ENCODE peak calls at places on chromosomes 1 and 21, in five cellular contexts. O is sigmoid colon, K is aorta, I is colonic mucosa, J is heart right ventricle. N is an unnamed sample.

GRCh38 chr1:66246371-66247262 is 287.3 kb upstream of the SGIP1 start:
- DNase-seq in O (no peak), J (no peak), K (no peak), I (no peak), N (no peak)

GRCh38 chr1:183806650-183807049 is 1.7 kb downstream of the RGL1 start:
- DNase-seq in I (no peak), K (no peak), J (no peak), O (no peak), N (no peak)

GRCh38 chr21:10272216-10272615 is 249.2 kb upstream of the TPTE start:
- DNase-seq in K (peak), O (no peak), J (no peak), I (no peak), N (no peak)

GRCh38 chr1:210645582-210646257 is 317.0 kb downstream of the HHAT start:
- DNase-seq in K (no peak), I (no peak), J (no peak), O (no peak), N (no peak)

GRCh38 chr1:110563089-110563488 is 43.1 kb downstream of the KCNA2 start:
- DNase-seq in O (no peak), I (no peak), K (no peak), J (no peak), N (no peak)

GRCh38 chr1:70840260-70840953 is 207.2 kb downstream of the PTGER3 start:
- DNase-seq in K (no peak), J (no peak), O (no peak), I (no peak), N (no peak)

GRCh38 chr21:22898061-22898460 is 1899.9 kb downstream of the NCAM2 start:
- DNase-seq in O (no peak), K (no peak), I (no peak), J (no peak), N (no peak)

GRCh38 chr1:93083979-93084378 is 4.9 kb downstream of the MTF2 start:
- DNase-seq in K (no peak), O (no peak), I (no peak), J (no peak), N (no peak)

GRCh38 chr1:119276558-119276957 is 92.0 kb upstream of the HAO2 start:
- DNase-seq in O (no peak), J (no peak), I (no peak), K (no peak), N (no peak)

GRCh38 chr1:32151319-32151787 is 28.1 kb upstream of the TXLNA start:
- DNase-seq in K (no peak), I (no peak), J (no peak), O (no peak), N (no peak)

GRCh38 chr1:216722841-216723240 is 388 bp downstream of the ESRRG start:
- DNase-seq in J (no peak), I (peak), O (no peak), K (no peak), N (no peak)

GRCh38 chr1:61980561-61980960 is 214.1 kb upstream of the L1TD1 start:
- DNase-seq in K (no peak), I (no peak), O (no peak), J (no peak), N (no peak)

GRCh38 chr1:33296824-33297223 is 24.1 kb downstream of the A3GALT2 start:
- DNase-seq in K (peak), O (peak), I (no peak), J (no peak), N (no peak)

GRCh38 chr1:31987231-31987630 is 26.4 kb upstream of the KHDRBS1 start:
- DNase-seq in J (no peak), O (no peak), I (no peak), K (no peak), N (no peak)

GRCh38 chr1:53346007-53346813 is 18.3 kb upstream of the LRP8 start:
- DNase-seq in J (no peak), O (no peak), I (peak), K (peak), N (no peak)

GRCh38 chr1:228996286-228996685 is 261.0 kb downstream of the RHOU start:
- DNase-seq in J (no peak), I (no peak), K (no peak), O (no peak), N (no peak)

GRCh38 chr1:61561666-61562065 is 163.3 kb downstream of the TM2D1 start:
- DNase-seq in O (no peak), I (no peak), K (no peak), J (no peak), N (no peak)

GRCh38 chr1:171298696-171299095 is 15.3 kb upstream of the FMO4 start:
- DNase-seq in K (no peak), I (no peak), J (no peak), O (no peak), N (no peak)

GRCh38 chr1:9850442-9851162 is 26.8 kb upstream of the CLSTN1 start:
- DNase-seq in J (no peak), K (no peak), I (no peak), O (no peak), N (no peak)

GRCh38 chr21:38027901-38028300 is 111.6 kb upstream of the KCNJ6 start:
- DNase-seq in J (no peak), O (no peak), K (no peak), I (no peak), N (no peak)

GRCh38 chr1:116493484-116494350 is 77.1 kb downstream of the CD58 start:
- DNase-seq in O (no peak), J (no peak), K (no peak), I (no peak), N (no peak)

GRCh38 chr1:229452956-229453801 is 19.3 kb upstream of the ACTA1 start:
- DNase-seq in O (no peak), J (no peak), K (no peak), I (no peak), N (no peak)

GRCh38 chr1:228038387-228039005 is 31.7 kb downstream of the WNT3A start:
- DNase-seq in K (peak), J (no peak), O (peak), I (no peak), N (no peak)

GRCh38 chr1:18942340-18942739 is 14.1 kb downstream of the IFFO2 start:
- DNase-seq in J (no peak), I (no peak), K (no peak), O (no peak), N (no peak)

GRCh38 chr1:16351449-16351993 is 759 bp downstream of the FBXO42 start:
- DNase-seq in O (peak), I (peak), J (no peak), K (no peak), N (no peak)

GRCh38 chr1:56194911-56195310 is 384.5 kb downstream of the PLPP3 start:
- DNase-seq in J (no peak), O (no peak), I (no peak), K (no peak), N (no peak)

GRCh38 chr21:17554619-17555472 is 42.0 kb downstream of the CXADR start:
- DNase-seq in O (no peak), J (no peak), I (no peak), K (no peak), N (peak)

GRCh38 chr1:28326980-28327379 is 1.9 kb upstream of the MED18 start:
- DNase-seq in J (no peak), K (no peak), I (no peak), O (no peak), N (no peak)

GRCh38 chr21:32690085-32690484 is 37.7 kb downstream of the SYNJ1 start:
- DNase-seq in J (no peak), I (no peak), K (no peak), O (no peak), N (no peak)

GRCh38 chr1:218748071-218748470 is 402.9 kb downstream of the TGFB2 start:
- DNase-seq in I (no peak), J (no peak), K (no peak), O (no peak), N (no peak)

GRCh38 chr1:173914366-173914871 is 2.7 kb downstream of the SERPINC1 start:
- DNase-seq in I (peak), O (no peak), K (no peak), J (no peak), N (no peak)

GRCh38 chr1:224911217-224911616 is 18.3 kb upstream of the DNAH14 start:
- DNase-seq in K (no peak), J (no peak), O (no peak), I (no peak), N (no peak)

GRCh38 chr1:185626344-185626743 is 107.8 kb upstream of the HMCN1 start:
- DNase-seq in I (no peak), O (no peak), J (no peak), K (no peak), N (no peak)
- H3K27ac ChIP-seq in I (no peak), O (no peak), J (no peak), K (no peak), N (no peak)

GRCh38 chr1:245990315-245991022 is 516.6 kb downstream of the SMYD3 start:
- DNase-seq in J (no peak), O (no peak), K (no peak), I (no peak), N (no peak)
- H3K27ac ChIP-seq in J (no peak), O (no peak), K (no peak), I (no peak), N (no peak)

GRCh38 chr1:161838885-161839284 is 72.8 kb downstream of the ATF6 start:
- DNase-seq in J (no peak), O (no peak), K (no peak), I (no peak), N (no peak)
- H3K27ac ChIP-seq in J (no peak), O (peak), K (no peak), I (no peak), N (no peak)

GRCh38 chr1:226649244-226649643 is 89.8 kb downstream of the ITPKB start:
- DNase-seq in I (no peak), J (no peak), O (no peak), K (peak), N (no peak)

GRCh38 chr1:226649780-226650179 is 89.3 kb downstream of the ITPKB start:
- DNase-seq in J (no peak), K (peak), O (no peak), I (no peak), N (no peak)

GRCh38 chr1:226647719-226648118 is 91.4 kb downstream of the ITPKB start:
- DNase-seq in J (no peak), O (no peak), I (no peak), K (peak), N (no peak)

GRCh38 chr1:226646870-226647449 is 92.1 kb downstream of the ITPKB start:
- DNase-seq in J (no peak), O (no peak), K (peak), I (no peak), N (no peak)

GRCh38 chr1:226648421-226648820 is 90.7 kb downstream of the ITPKB start:
- DNase-seq in J (no peak), I (no peak), K (peak), O (no peak), N (no peak)
- H3K27ac ChIP-seq in J (no peak), I (no peak), K (no peak), O (peak), N (no peak)

GRCh38 chr1:202199141-202199889 is 5.7 kb downstream of the LGR6 start:
- DNase-seq in J (no peak), O (no peak), I (peak), K (no peak), N (no peak)
- H3K27ac ChIP-seq in J (peak), O (no peak), I (peak), K (peak), N (no peak)

GRCh38 chr1:163381487-163382184 is 59.9 kb downstream of the NUF2 start:
- DNase-seq in I (no peak), J (no peak), K (no peak), O (no peak), N (no peak)

GRCh38 chr1:163379801-163380200 is 58.0 kb downstream of the NUF2 start:
- DNase-seq in I (no peak), O (no peak), K (no peak), J (no peak), N (no peak)

GRCh38 chr1:163372576-163372975 is 50.8 kb downstream of the NUF2 start:
- DNase-seq in I (no peak), O (no peak), J (no peak), K (no peak), N (no peak)

DNA sequence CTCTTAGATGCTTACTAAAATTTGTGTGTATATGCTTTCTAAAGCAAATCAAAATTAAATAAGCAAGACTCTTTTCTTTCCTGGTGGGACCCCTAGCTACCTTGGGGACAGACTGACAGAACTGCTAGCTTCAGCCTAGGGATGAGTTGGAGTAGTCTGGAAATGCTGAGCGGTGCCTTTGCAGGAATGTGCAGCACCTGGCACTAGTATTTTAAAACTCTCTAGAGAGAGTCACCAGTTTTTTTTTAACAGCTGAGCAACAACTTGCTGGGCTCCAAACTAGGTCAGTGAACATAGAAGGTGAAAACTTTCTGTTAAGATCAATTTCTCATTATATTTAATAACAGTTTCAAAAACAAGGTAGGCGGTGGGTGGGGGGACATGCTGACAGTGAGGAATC is 56.8 kb downstream of the NUF2 start:
- DNase-seq in J (no peak), K (no peak), O (no peak), I (no peak), N (no peak)
- H3K27ac ChIP-seq in J (no peak), K (no peak), O (no peak), I (no peak), N (no peak)

GRCh38 chr1:185318431-185319151 is 1.5 kb upstream of the IVNS1ABP start:
- DNase-seq in J (no peak), K (no peak), O (no peak), I (no peak), N (no peak)
- H3K27ac ChIP-seq in J (peak), K (no peak), O (peak), I (peak), N (peak)

N was measured in caudate nucleus.